ENCODE peak calls at places on chromosomes 13 and 19, in ten cellular contexts. One of them, this sample, is unnamed.

GRCh38 chr19:1657632-1658445 is 5.4 kb upstream of the TCF3 start:
- DNase-seq in uterus: no peak
- DNase-seq in upper lobe of right lung: peak; percentile 74
- DNase-seq in heart left ventricle: no peak
- DNase-seq in GM23338: no peak
- DNase-seq in bronchial epithelial cell: peak; percentile 22
- DNase-seq in HFF-Myc: no peak
- DNase-seq in lower leg skin: no peak
- DNase-seq in BJ: no peak
- DNase-seq in left ventricle myocardium inferior: no peak
- DNase-seq in this sample: no peak

GRCh38 chr13:95231393-95231792 is 69.9 kb downstream of the ABCC4 start:
- DNase-seq in left ventricle myocardium inferior: no peak
- DNase-seq in BJ: no peak
- DNase-seq in uterus: no peak
- DNase-seq in lower leg skin: peak; percentile 74
- DNase-seq in upper lobe of right lung: no peak
- DNase-seq in HFF-Myc: no peak
- DNase-seq in heart left ventricle: no peak
- DNase-seq in bronchial epithelial cell: peak; percentile 34
- DNase-seq in GM23338: no peak
- DNase-seq in this sample: no peak

GRCh38 chr19:5560156-5560555 is 7.6 kb downstream of the TINCR start:
- DNase-seq in lower leg skin: no peak
- DNase-seq in BJ: no peak
- DNase-seq in upper lobe of right lung: no peak
- DNase-seq in left ventricle myocardium inferior: no peak
- DNase-seq in uterus: no peak
- DNase-seq in HFF-Myc: no peak
- DNase-seq in heart left ventricle: no peak
- DNase-seq in bronchial epithelial cell: no peak
- DNase-seq in GM23338: no peak
- DNase-seq in this sample: no peak

GRCh38 chr13:39786091-39786490 is 130.6 kb downstream of the COG6 start:
- DNase-seq in GM23338: no peak
- DNase-seq in heart left ventricle: no peak
- DNase-seq in bronchial epithelial cell: no peak
- DNase-seq in BJ: no peak
- DNase-seq in left ventricle myocardium inferior: no peak
- DNase-seq in lower leg skin: no peak
- DNase-seq in upper lobe of right lung: no peak
- DNase-seq in HFF-Myc: no peak
- DNase-seq in uterus: no peak
- DNase-seq in this sample: no peak

GRCh38 chr13:41365636-41366035 is 54.6 kb downstream of the NAA16 start:
- DNase-seq in HFF-Myc: no peak
- DNase-seq in upper lobe of right lung: no peak
- DNase-seq in bronchial epithelial cell: no peak
- DNase-seq in lower leg skin: no peak
- DNase-seq in GM23338: no peak
- DNase-seq in heart left ventricle: no peak
- DNase-seq in left ventricle myocardium inferior: no peak
- DNase-seq in uterus: no peak
- DNase-seq in BJ: peak; percentile 66
- DNase-seq in this sample: no peak

GRCh38 chr19:33022472-33023116 is 42.1 kb downstream of the RHPN2 start:
- DNase-seq in lower leg skin: no peak
- DNase-seq in bronchial epithelial cell: no peak
- DNase-seq in uterus: no peak
- DNase-seq in GM23338: peak; percentile 93
- DNase-seq in upper lobe of right lung: no peak
- DNase-seq in BJ: no peak
- DNase-seq in heart left ventricle: no peak
- DNase-seq in left ventricle myocardium inferior: no peak
- DNase-seq in HFF-Myc: no peak
- DNase-seq in this sample: no peak

GRCh38 chr19:58400916-58401824 is 5.7 kb downstream of the RNF225 start:
- DNase-seq in bronchial epithelial cell: peak; percentile 98
- DNase-seq in HFF-Myc: peak; percentile 98
- DNase-seq in uterus: peak; percentile 99
- DNase-seq in lower leg skin: peak; percentile 100
- DNase-seq in left ventricle myocardium inferior: peak; percentile 100
- DNase-seq in upper lobe of right lung: peak; percentile 100
- DNase-seq in BJ: peak; percentile 96
- DNase-seq in heart left ventricle: peak; percentile 100
- DNase-seq in GM23338: peak; percentile 99
- DNase-seq in this sample: peak; percentile 99

GRCh38 chr19:15672580-15673175 is at the start of gene CYP4F12:
- DNase-seq in bronchial epithelial cell: peak; percentile 17
- DNase-seq in BJ: no peak
- DNase-seq in lower leg skin: peak; percentile 95
- DNase-seq in upper lobe of right lung: peak; percentile 82
- DNase-seq in left ventricle myocardium inferior: peak; percentile 87
- DNase-seq in heart left ventricle: peak; percentile 87
- DNase-seq in HFF-Myc: no peak
- DNase-seq in GM23338: peak; percentile 17
- DNase-seq in uterus: peak; percentile 92
- DNase-seq in this sample: peak; percentile 43

GRCh38 chr13:40672310-40673060 is 6.0 kb upstream of the FOXO1 start:
- DNase-seq in HFF-Myc: peak; percentile 91
- DNase-seq in heart left ventricle: no peak
- DNase-seq in left ventricle myocardium inferior: no peak
- DNase-seq in GM23338: peak; percentile 72
- DNase-seq in bronchial epithelial cell: peak; percentile 95
- DNase-seq in uterus: no peak
- DNase-seq in BJ: peak; percentile 39
- DNase-seq in upper lobe of right lung: no peak
- DNase-seq in lower leg skin: no peak
- DNase-seq in this sample: peak; percentile 87

GRCh38 chr13:53054569-53054968 is 26.0 kb downstream of the OLFM4 start:
- DNase-seq in GM23338: no peak
- DNase-seq in upper lobe of right lung: no peak
- DNase-seq in bronchial epithelial cell: no peak
- DNase-seq in uterus: no peak
- DNase-seq in HFF-Myc: no peak
- DNase-seq in left ventricle myocardium inferior: no peak
- DNase-seq in heart left ventricle: no peak
- DNase-seq in BJ: no peak
- DNase-seq in lower leg skin: no peak
- DNase-seq in this sample: no peak

GRCh38 chr13:32840840-32841713 is 175.1 kb upstream of the KL start:
- DNase-seq in uterus: no peak
- DNase-seq in BJ: no peak
- DNase-seq in left ventricle myocardium inferior: peak; percentile 57
- DNase-seq in upper lobe of right lung: no peak
- DNase-seq in heart left ventricle: peak; percentile 45
- DNase-seq in bronchial epithelial cell: no peak
- DNase-seq in lower leg skin: no peak
- DNase-seq in GM23338: no peak
- DNase-seq in HFF-Myc: no peak
- DNase-seq in this sample: no peak

DNA sequence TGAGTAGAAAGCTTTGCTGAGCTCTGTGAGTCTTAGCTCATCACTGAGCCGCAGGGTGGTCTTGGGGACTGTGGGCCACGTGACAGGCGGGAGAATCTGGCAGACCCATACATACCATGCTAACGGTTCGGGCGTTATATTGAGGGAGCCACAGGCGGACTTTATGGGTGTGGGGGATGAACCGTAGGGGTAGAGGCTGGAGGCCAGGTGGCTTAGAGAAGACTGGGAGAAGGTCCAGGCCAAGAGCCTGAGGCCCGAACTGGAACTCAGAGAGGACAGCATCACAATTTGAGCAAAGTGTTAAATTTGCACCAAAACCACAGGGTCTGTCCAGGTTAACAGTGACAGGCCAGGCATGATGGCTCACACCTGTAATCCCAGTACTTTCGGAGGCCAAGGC is 15.3 kb upstream of the ATF5 start:
- DNase-seq in GM23338: no peak
- DNase-seq in BJ: no peak
- DNase-seq in uterus: no peak
- DNase-seq in left ventricle myocardium inferior: no peak
- DNase-seq in heart left ventricle: no peak
- DNase-seq in HFF-Myc: no peak
- DNase-seq in bronchial epithelial cell: no peak
- DNase-seq in lower leg skin: no peak
- DNase-seq in upper lobe of right lung: no peak
- DNase-seq in this sample: no peak
- H3K4me3 ChIP-seq in GM23338: no peak overlapping the region
- H3K4me3 ChIP-seq in BJ: no peak overlapping the region
- H3K4me3 ChIP-seq in uterus: no peak overlapping the region
- H3K4me3 ChIP-seq in left ventricle myocardium inferior: no peak overlapping the region
- H3K4me3 ChIP-seq in heart left ventricle: no peak overlapping the region
- H3K4me3 ChIP-seq in HFF-Myc: no peak overlapping the region
- H3K4me3 ChIP-seq in bronchial epithelial cell: no peak overlapping the region
- H3K4me3 ChIP-seq in lower leg skin: no peak overlapping the region
- H3K4me3 ChIP-seq in upper lobe of right lung: no peak overlapping the region
- H3K4me3 ChIP-seq in this sample: no peak overlapping the region

DNA sequence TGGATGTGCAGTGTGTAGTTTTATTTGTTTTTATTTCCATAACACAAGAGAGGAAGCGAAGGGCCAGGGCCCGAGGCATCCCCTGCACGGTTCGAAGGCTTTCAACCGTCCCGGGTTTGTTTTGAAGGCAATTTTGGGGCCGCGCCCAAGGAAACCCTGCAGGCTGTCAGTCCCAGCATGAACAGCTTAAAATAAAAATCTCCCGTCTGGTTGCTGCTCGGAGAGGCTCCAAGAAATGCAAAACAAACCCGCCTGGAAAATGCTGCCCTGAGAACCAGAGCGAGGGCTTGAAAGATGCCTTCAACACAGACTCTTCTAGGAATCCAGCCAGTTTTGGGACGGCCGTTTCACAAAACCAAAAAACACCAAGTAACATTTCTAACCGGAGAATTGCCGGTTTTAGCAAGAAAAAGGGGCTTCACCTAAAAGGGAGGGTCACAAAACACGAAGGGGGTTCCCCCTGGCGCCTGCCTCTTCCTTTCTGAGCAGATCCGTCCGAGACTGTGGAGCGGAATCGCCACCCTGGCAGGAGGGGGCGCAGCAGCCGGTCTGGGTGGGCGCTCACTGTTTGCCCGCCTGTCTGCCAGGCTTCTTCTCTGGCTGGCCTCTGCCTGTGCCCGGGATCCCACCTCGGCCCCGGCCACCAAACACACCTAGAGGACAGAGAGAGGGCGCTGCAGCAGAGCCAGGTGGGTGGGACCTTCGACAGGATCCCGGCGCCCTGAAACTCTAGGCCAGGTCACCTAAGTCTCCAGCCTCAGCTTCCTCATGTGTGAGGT is 15.8 kb downstream of the LSM4 start:
- DNase-seq in BJ: no peak
- DNase-seq in left ventricle myocardium inferior: no peak
- DNase-seq in uterus: peak; percentile 62
- DNase-seq in HFF-Myc: no peak
- DNase-seq in heart left ventricle: no peak
- DNase-seq in upper lobe of right lung: no peak
- DNase-seq in bronchial epithelial cell: no peak
- DNase-seq in GM23338: peak; percentile 37
- DNase-seq in lower leg skin: no peak
- DNase-seq in this sample: no peak
- TF ChIP-seq CTCF in BJ: no peak
- TF ChIP-seq CTCF in left ventricle myocardium inferior: no peak
- TF ChIP-seq CTCF in uterus: no peak
- TF ChIP-seq CTCF in HFF-Myc: no peak
- TF ChIP-seq CTCF in heart left ventricle: no peak
- TF ChIP-seq CTCF in upper lobe of right lung: no peak
- TF ChIP-seq CTCF in bronchial epithelial cell: no peak
- TF ChIP-seq CTCF in GM23338: peak; percentile 34
- TF ChIP-seq CTCF in lower leg skin: no peak
- TF ChIP-seq CTCF in this sample: no peak

DNA sequence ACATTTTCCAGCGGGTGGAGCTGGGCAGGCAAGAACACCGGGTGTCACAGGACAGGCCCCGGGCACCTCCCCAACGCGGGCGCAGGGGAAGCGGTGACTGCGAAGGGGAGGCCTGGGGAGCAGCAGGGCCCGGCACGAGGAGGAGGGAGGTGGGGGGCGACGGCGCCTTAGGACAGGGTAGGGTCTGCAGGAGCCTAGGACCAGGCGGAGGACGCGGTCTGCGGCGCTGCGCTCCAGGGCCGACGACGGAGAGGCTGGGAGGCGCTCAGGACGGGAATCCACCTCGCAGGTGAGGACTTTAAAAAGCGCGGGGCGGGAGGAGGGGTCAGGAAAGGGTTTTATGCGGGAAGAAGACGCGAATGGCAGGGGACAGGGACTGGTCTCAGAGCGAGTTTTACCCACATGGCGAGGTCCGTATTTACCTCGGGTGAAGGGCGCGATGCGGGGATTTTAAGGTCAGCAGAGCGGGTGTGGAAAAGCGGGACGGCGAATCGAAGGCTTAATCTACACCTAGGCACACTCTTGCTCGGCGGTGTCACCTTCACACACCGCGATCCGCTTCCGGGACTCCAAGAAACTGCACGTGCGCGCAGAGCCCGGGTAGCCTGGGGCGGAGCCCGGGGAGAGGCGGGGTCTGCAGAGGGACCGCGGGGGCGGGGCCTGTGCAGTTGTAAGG is 13.5 kb downstream of the ERVV-2 start:
- DNase-seq in bronchial epithelial cell: no peak
- DNase-seq in upper lobe of right lung: no peak
- DNase-seq in BJ: no peak
- DNase-seq in HFF-Myc: no peak
- DNase-seq in GM23338: peak; percentile 97
- DNase-seq in uterus: no peak
- DNase-seq in lower leg skin: no peak
- DNase-seq in left ventricle myocardium inferior: peak; percentile 46
- DNase-seq in heart left ventricle: peak; percentile 64
- DNase-seq in this sample: no peak
- H3K4me3 ChIP-seq in bronchial epithelial cell: peak overlapping the region; percentile 8
- H3K4me3 ChIP-seq in upper lobe of right lung: no peak overlapping the region
- H3K4me3 ChIP-seq in BJ: peak overlapping the region; percentile 40
- H3K4me3 ChIP-seq in HFF-Myc: no peak overlapping the region
- H3K4me3 ChIP-seq in GM23338: peak overlapping the region; percentile 51
- H3K4me3 ChIP-seq in uterus: no peak overlapping the region
- H3K4me3 ChIP-seq in lower leg skin: no peak overlapping the region
- H3K4me3 ChIP-seq in left ventricle myocardium inferior: peak overlapping the region; percentile 63
- H3K4me3 ChIP-seq in heart left ventricle: peak overlapping the region; percentile 34
- H3K4me3 ChIP-seq in this sample: no peak overlapping the region

DNA sequence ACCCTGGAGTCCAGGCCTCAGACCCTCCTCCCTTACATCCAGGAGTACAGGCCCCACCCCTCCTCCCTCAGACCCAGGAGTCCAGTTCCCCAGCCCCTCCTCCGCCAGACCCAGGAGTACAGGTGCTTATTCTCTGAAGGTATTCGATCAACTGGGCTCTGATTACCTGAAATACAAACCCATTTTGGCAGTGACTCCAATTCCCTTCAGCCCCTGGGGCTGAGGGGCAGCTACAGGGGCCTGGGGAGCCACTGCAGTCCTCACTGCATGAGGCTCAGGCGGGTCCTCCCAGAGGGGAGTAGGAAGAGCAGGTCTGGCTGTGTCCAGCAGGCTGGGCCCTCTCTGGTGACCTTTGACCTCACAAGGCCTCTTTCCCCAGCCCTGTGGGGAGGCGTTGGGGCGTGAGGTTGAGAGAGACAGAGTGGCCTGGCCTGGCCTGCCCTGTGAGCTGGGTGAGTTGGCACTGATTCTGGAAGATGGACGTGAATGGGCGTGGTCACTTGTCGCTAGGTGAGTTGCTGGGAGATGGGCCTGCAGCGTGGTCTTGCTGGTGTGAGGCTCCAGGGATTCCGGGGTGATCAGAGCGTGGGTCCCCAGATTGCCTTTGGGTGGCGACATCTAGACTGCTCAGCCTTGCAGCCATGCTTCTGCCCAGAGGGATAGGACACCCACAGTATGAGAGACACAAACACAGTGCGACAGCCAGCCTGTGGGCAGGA is 3.1 kb downstream of the BCAT2 start:
- DNase-seq in upper lobe of right lung: no peak
- DNase-seq in uterus: no peak
- DNase-seq in BJ: no peak
- DNase-seq in HFF-Myc: no peak
- DNase-seq in GM23338: peak; percentile 75
- DNase-seq in bronchial epithelial cell: no peak
- DNase-seq in heart left ventricle: no peak
- DNase-seq in left ventricle myocardium inferior: no peak
- DNase-seq in lower leg skin: no peak
- DNase-seq in this sample: no peak
- TF ChIP-seq CTCF in upper lobe of right lung: no peak
- TF ChIP-seq CTCF in uterus: no peak
- TF ChIP-seq CTCF in BJ: no peak
- TF ChIP-seq CTCF in HFF-Myc: no peak
- TF ChIP-seq CTCF in GM23338: peak; percentile 31
- TF ChIP-seq CTCF in bronchial epithelial cell: no peak
- TF ChIP-seq CTCF in heart left ventricle: no peak
- TF ChIP-seq CTCF in left ventricle myocardium inferior: no peak
- TF ChIP-seq CTCF in lower leg skin: no peak
- TF ChIP-seq CTCF in this sample: no peak